ENCODE peak calls at places on chromosomes 4 and X, in five cellular contexts. Z, T, L, W and X are unnamed samples.

GRCh38 chr4:37467223-37467622 is 219.0 kb downstream of the RELL1 start:
- DNase-seq in W (no peak), L (no peak), T (no peak), Z (no peak), X (no peak)

GRCh38 chr4:115657991-115658390 is 544.6 kb upstream of the NDST4 start:
- DNase-seq in L (no peak), Z (no peak), T (no peak), W (no peak), X (no peak)

GRCh38 chrX:31269914-31270313 is 198.1 kb upstream of the FTHL17 start:
- DNase-seq in Z (no peak), T (no peak), L (no peak), W (no peak), X (no peak)

GRCh38 chr4:151184523-151185458 is 85.4 kb downstream of the RPS3A start:
- DNase-seq in L (no peak), W (no peak), T (no peak), Z (no peak), X (no peak)

GRCh38 chrX:39309721-39310152 is 508.5 kb downstream of the MID1IP1 start:
- DNase-seq in L (peak), Z (no peak), W (no peak), T (peak), X (no peak)

GRCh38 chr4:38034986-38035882 is 75.0 kb downstream of the PTTG2 start:
- DNase-seq in W (no peak), Z (peak), T (no peak), L (peak), X (peak)

GRCh38 chrX:102085706-102086105 is 39.8 kb upstream of the TCEAL2 start:
- DNase-seq in Z (no peak), L (no peak), W (no peak), T (no peak), X (no peak)

GRCh38 chrX:136047001-136047642 is 61.9 kb downstream of the SLC9A6 start:
- DNase-seq in L (no peak), Z (no peak), W (no peak), T (no peak), X (no peak)

GRCh38 chrX:80812176-80812575 is 2.5 kb upstream of the BRWD3 start:
- DNase-seq in T (peak), W (no peak), Z (peak), L (peak), X (no peak)

GRCh38 chr4:61294001-61294400 is 93.9 kb downstream of the ADGRL3 start:
- DNase-seq in W (no peak), L (no peak), Z (no peak), T (no peak), X (no peak)

GRCh38 chrX:111100191-111100590 is 4.2 kb downstream of the PAK3 start:
- DNase-seq in L (peak), T (peak), W (no peak), Z (no peak), X (no peak)

GRCh38 chr4:168480991-168481588 is 798 bp upstream of the DDX60L start:
- DNase-seq in T (peak), L (peak), W (no peak), Z (no peak), X (no peak)

GRCh38 chr4:174592985-174593335 is 70.7 kb upstream of the HPGD start:
- DNase-seq in T (no peak), L (no peak), Z (no peak), W (no peak), X (no peak)

GRCh38 chrX:141221611-141222010 is 20.7 kb downstream of the SPANXC start:
- DNase-seq in L (no peak), W (no peak), Z (no peak), T (no peak), X (no peak)

GRCh38 chr4:85777908-85778808 is 303.2 kb downstream of the ARHGAP24 start:
- DNase-seq in W (no peak), T (no peak), Z (no peak), L (no peak), X (no peak)

GRCh38 chrX:67544871-67545771 is 1.3 kb downstream of the AR start:
- DNase-seq in L (no peak), T (peak), W (peak), Z (peak), X (no peak)

GRCh38 chrX:22134681-22135080 is 102.6 kb downstream of the PHEX start:
- DNase-seq in Z (no peak), W (no peak), L (no peak), T (no peak), X (no peak)

GRCh38 chrX:55135171-55135570 is 46.4 kb downstream of the PAGE2 start:
- DNase-seq in T (peak), W (peak), L (peak), Z (no peak), X (no peak)

GRCh38 chr4:72875545-72875944 is 194.0 kb downstream of the COX18 start:
- DNase-seq in T (no peak), L (no peak), W (no peak), Z (no peak), X (no peak)

GRCh38 chr4:6778435-6778834 is 4.1 kb upstream of the KIAA0232 start:
- DNase-seq in L (no peak), T (no peak), W (no peak), Z (no peak), X (no peak)

GRCh38 chrX:119981286-119982070 is 37.9 kb upstream of the NKAP start:
- DNase-seq in L (no peak), T (peak), W (no peak), Z (peak), X (no peak)

GRCh38 chrX:108696690-108697089 is 39.7 kb downstream of the IRS4 start:
- DNase-seq in T (no peak), Z (no peak), L (no peak), W (no peak), X (no peak)

GRCh38 chr4:5378002-5378401 is 326.7 kb downstream of the STK32B start:
- DNase-seq in L (no peak), Z (no peak), T (no peak), W (no peak), X (no peak)

GRCh38 chr4:112109455-112110425 is 35.5 kb upstream of the FAM241A start:
- DNase-seq in L (no peak), Z (no peak), T (no peak), W (no peak), X (no peak)

GRCh38 chrX:128653524-128653923 is 601.3 kb upstream of the ACTRT1 start:
- DNase-seq in W (no peak), L (no peak), Z (no peak), T (no peak), X (no peak)

GRCh38 chr4:156291317-156291716 is 337.7 kb upstream of the CTSO start:
- DNase-seq in L (no peak), Z (no peak), W (no peak), T (no peak), X (no peak)